ENCODE peak calls at places on chromosomes 16 and 17, in nine cellular contexts. P is tibial nerve, E is prostate gland, K is A549, J is erythroblast, A is stomach, D is right lobe of liver, X is K562, H is gastrocnemius medialis. O is an unnamed sample.

GRCh38 chr17:39325528-39326240 is 75.7 kb downstream of the FBXL20 start:
- DNase-seq in P (no peak), E (no peak), K (no peak), J (no peak), A (no peak), D (no peak), X (no peak), H (no peak), O (no peak)

GRCh38 chr17:76536511-76537287 is 810 bp downstream of the CYGB start:
- DNase-seq in P (no peak), E (no peak), K (no peak), J (no peak), A (no peak), D (no peak), X (no peak), H (no peak), O (no peak)

GRCh38 chr17:60548990-60549389 is 22.9 kb upstream of the APPBP2 start:
- DNase-seq in P (no peak), E (no peak), K (no peak), J (no peak), A (no peak), D (no peak), X (no peak), H (no peak), O (no peak)

GRCh38 chr16:47309581-47310312 is 151.1 kb downstream of the ITFG1 start:
- DNase-seq in P (no peak), E (no peak), K (no peak), J (no peak), A (no peak), D (no peak), X (no peak), H (no peak), O (no peak)

GRCh38 chr16:50394215-50394802 is 25.5 kb upstream of the BRD7 start:
- DNase-seq in P (no peak), E (no peak), K (no peak), J (peak; percentile 15), A (no peak), D (no peak), X (peak; percentile 40), H (no peak), O (no peak)

GRCh38 chr17:36602924-36603384 is 1.6 kb downstream of the MRM1 start:
- DNase-seq in P (peak; percentile 64), E (no peak), K (peak; percentile 81), J (peak; percentile 86), A (peak; percentile 50), D (no peak), X (peak; percentile 71), H (peak; percentile 49), O (peak; percentile 44)

GRCh38 chr16:49048557-49048956 is 233.1 kb downstream of the CBLN1 start:
- DNase-seq in P (no peak), E (no peak), K (no peak), J (no peak), A (no peak), D (no peak), X (no peak), H (no peak), O (peak; percentile 45)

GRCh38 chr16:68665501-68665900 is 20.4 kb downstream of the CDH3 start:
- DNase-seq in P (no peak), E (no peak), K (no peak), J (no peak), A (no peak), D (no peak), X (no peak), H (no peak), O (peak; percentile 47)

GRCh38 chr16:30984669-30985400 is at the start of gene HSD3B7:
- DNase-seq in P (peak; percentile 95), E (peak; percentile 81), K (peak; percentile 80), J (peak; percentile 90), A (peak; percentile 91), D (peak; percentile 93), X (peak; percentile 93), H (peak; percentile 85), O (peak; percentile 96)

GRCh38 chr16:85576944-85577343 is 36.2 kb upstream of the GSE1 start:
- DNase-seq in P (no peak), E (no peak), K (no peak), J (no peak), A (no peak), D (no peak), X (no peak), H (no peak), O (no peak)

GRCh38 chr17:41629316-41629715 is 4.9 kb upstream of the KRT17 start:
- DNase-seq in P (no peak), E (no peak), K (no peak), J (no peak), A (no peak), D (no peak), X (no peak), H (no peak), O (no peak)

GRCh38 chr17:35373984-35374765 is 754 bp upstream of the SLFN11 start:
- DNase-seq in P (peak; percentile 57), E (peak; percentile 61), K (peak; percentile 38), J (peak; percentile 61), A (peak; percentile 47), D (peak; percentile 57), X (no peak), H (peak; percentile 50), O (peak; percentile 14)

GRCh38 chr17:48100591-48101011 is 677 bp downstream of the CBX1 start:
- DNase-seq in P (peak; percentile 34), E (peak; percentile 57), K (peak; percentile 79), J (no peak), A (peak; percentile 46), D (peak; percentile 46), X (peak; percentile 60), H (peak; percentile 58), O (peak; percentile 52)

GRCh38 chr17:39659286-39660010 is 5.7 kb upstream of the TCAP start:
- DNase-seq in P (no peak), E (no peak), K (no peak), J (no peak), A (no peak), D (no peak), X (no peak), H (no peak), O (no peak)

GRCh38 chr16:89099905-89100304 is 6.3 kb downstream of the ACSF3 start:
- DNase-seq in P (no peak), E (no peak), K (no peak), J (peak; percentile 30), A (no peak), D (no peak), X (no peak), H (no peak), O (no peak)

DNA sequence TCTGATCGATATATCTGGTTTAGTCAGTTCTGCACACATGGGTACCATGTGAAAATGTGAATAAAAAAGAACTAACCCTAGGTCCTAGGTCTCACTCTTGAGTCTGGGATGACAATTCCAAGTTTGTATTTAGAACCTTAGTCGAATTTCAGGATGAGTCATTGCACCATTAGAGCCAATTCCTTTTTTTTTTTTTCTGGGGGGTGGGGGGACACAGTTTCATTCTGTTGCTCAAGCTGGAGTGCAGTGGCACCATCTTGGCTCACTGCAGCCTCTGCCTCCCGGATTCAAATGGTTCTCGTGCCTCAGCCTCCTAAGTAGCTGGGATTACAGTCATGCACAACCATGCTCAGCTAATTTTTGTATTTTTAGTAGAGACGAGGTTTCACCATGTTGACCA is 41.6 kb downstream of the SPAG9 start:
- DNase-seq in P (no peak), E (no peak), K (no peak), J (peak; percentile 20), A (no peak), D (no peak), X (no peak), H (peak; percentile 67), O (no peak)
- TF ChIP-seq POLR2A in P (no peak), E (no peak), K (no peak), J (no peak), A (no peak), D (no peak), X (no peak), H (no peak), O (no peak)

GRCh38 chr16:60558936-60559335 is 1477.3 kb downstream of the CDH8 start:
- DNase-seq in P (no peak), E (no peak), K (no peak), J (no peak), A (no peak), D (no peak), X (no peak), H (no peak), O (no peak)

DNA sequence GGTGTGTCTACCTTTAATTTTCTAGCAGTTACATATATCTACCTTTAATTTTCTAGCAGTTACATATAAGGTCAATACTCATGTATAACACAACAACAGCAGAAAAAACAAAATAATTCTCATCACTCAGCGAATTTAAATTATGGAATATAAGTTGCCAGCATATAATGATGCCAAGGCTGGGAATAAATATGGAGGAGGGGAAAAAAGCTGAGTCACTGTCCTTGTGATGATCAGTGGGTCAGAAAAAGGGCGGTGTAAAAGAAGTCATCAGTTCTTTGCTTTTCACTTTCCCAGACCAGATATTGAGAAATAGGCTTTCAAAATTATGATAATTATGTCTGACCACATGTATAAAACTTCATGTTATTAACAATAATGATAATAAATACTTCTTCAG is 1471.7 kb downstream of the CDH8 start:
- DNase-seq in P (no peak), E (no peak), K (no peak), J (no peak), A (no peak), D (no peak), X (no peak), H (no peak), O (no peak)
- TF ChIP-seq POLR2A in P (no peak), E (no peak), K (no peak), J (no peak), A (no peak), D (no peak), X (no peak), H (no peak), O (no peak)

GRCh38 chr17:1227917-1228751 is 42.1 kb upstream of the BHLHA9 start:
- DNase-seq in P (peak; percentile 48), E (no peak), K (no peak), J (no peak), A (no peak), D (peak; percentile 52), X (no peak), H (no peak), O (no peak)
- TF ChIP-seq POLR2A in P (no peak), E (no peak), K (no peak), J (no peak), A (no peak), D (no peak), X (no peak), H (no peak), O (no peak)

GRCh38 chr17:5044630-5045029 is 9.4 kb upstream of the SLC52A1 start:
- DNase-seq in P (no peak), E (no peak), K (no peak), J (no peak), A (no peak), D (no peak), X (no peak), H (no peak), O (no peak)

GRCh38 chr17:5042152-5043022 is 7.2 kb upstream of the SLC52A1 start:
- DNase-seq in P (no peak), E (no peak), K (no peak), J (no peak), A (no peak), D (no peak), X (peak; percentile 54), H (no peak), O (no peak)

GRCh38 chr17:5043524-5043923 is 8.3 kb upstream of the SLC52A1 start:
- DNase-seq in P (no peak), E (no peak), K (no peak), J (no peak), A (no peak), D (no peak), X (no peak), H (no peak), O (no peak)

GRCh38 chr17:5047446-5047845 is 12.2 kb upstream of the SLC52A1 start:
- DNase-seq in P (no peak), E (no peak), K (no peak), J (no peak), A (no peak), D (no peak), X (no peak), H (no peak), O (no peak)

GRCh38 chr17:5045496-5045895 is 10.3 kb upstream of the SLC52A1 start:
- DNase-seq in P (no peak), E (no peak), K (no peak), J (no peak), A (no peak), D (no peak), X (no peak), H (no peak), O (no peak)
- TF ChIP-seq POLR2A in P (no peak), E (no peak), K (no peak), J (no peak), A (no peak), D (no peak), X (no peak), H (no peak), O (no peak)

O was measured in H54.